ENCODE peak calls at places on chromosomes 4 and X, in eight cellular contexts. F is epithelial cell of esophagus; U is activated naive CD4-positive, alpha-beta T cell treated with anti-CD3 and anti-CD28 coated beads, Interleukin-2, amount 50 U/mL, for 16 hours; M is activated T-cell treated with anti-CD3 and anti-CD28 coated beads for 24 hours; K is activated CD4-positive, alpha-beta T cell treated with anti-CD3 and anti-CD28 coated beads for 48 hours; B is stimulated activated CD4-positive, alpha-beta T cell treated with anti-CD3 and anti-CD28 coated beads, TNF-alpha, amount 100 ng/mL, for 48 hours; V is pons; E is ovary. L is an unnamed sample.

GRCh38 chrX:141701081-141701480 is 2.5 kb upstream of the SPANXD start:
- DNase-seq in E (no peak), K (no peak), M (no peak), B (no peak), F (peak; percentile 12), U (no peak), V (no peak), L (no peak)

GRCh38 chrX:119389214-119389613 is 9.9 kb upstream of the SLC25A43 start:
- DNase-seq in M (no peak), V (no peak), U (no peak), F (no peak), E (no peak), B (no peak), K (no peak), L (no peak)

GRCh38 chr4:38005637-38006036 is 45.4 kb downstream of the PTTG2 start:
- DNase-seq in M (no peak), K (no peak), E (no peak), B (no peak), V (no peak), U (no peak), F (no peak), L (no peak)

GRCh38 chrX:71195959-71196727 is 26.9 kb upstream of the GJB1 start:
- DNase-seq in V (no peak), U (no peak), F (no peak), E (no peak), K (no peak), M (peak; percentile 2), B (no peak), L (no peak)

GRCh38 chrX:17759990-17760389 is 22.7 kb downstream of the SCML1 start:
- DNase-seq in K (no peak), E (no peak), V (no peak), M (no peak), B (no peak), U (no peak), F (no peak), L (no peak)

GRCh38 chrX:17086317-17086716 is 139.9 kb downstream of the REPS2 start:
- DNase-seq in K (no peak), V (no peak), M (no peak), E (no peak), U (no peak), B (no peak), F (no peak), L (no peak)

GRCh38 chr4:67700119-67700873 is 659 bp downstream of the UBA6 start:
- DNase-seq in F (peak; percentile 64), B (no peak), M (no peak), K (no peak), V (peak; percentile 48), E (no peak), U (no peak), L (peak; percentile 66)

GRCh38 chrX:56564921-56565861 is 1.8 kb downstream of the UBQLN2 start:
- DNase-seq in V (peak; percentile 36), B (no peak), U (no peak), F (no peak), E (no peak), K (peak; percentile 14), M (no peak), L (no peak)

GRCh38 chr4:2742823-2743517 is 13.2 kb downstream of the TNIP2 start:
- DNase-seq in E (no peak), U (no peak), V (no peak), F (no peak), K (no peak), M (no peak), B (no peak), L (no peak)

GRCh38 chr4:100805547-100805946 is 287.7 kb upstream of the EMCN start:
- DNase-seq in M (no peak), V (no peak), F (no peak), E (no peak), K (no peak), U (no peak), B (no peak), L (no peak)

GRCh38 chrX:78573630-78574029 is 85.5 kb downstream of the RTL3 start:
- DNase-seq in K (no peak), B (no peak), V (no peak), U (no peak), M (no peak), E (no peak), F (no peak), L (no peak)

GRCh38 chr4:185182196-185182595 is 21.6 kb downstream of the CFAP97 start:
- DNase-seq in U (no peak), B (no peak), K (no peak), E (no peak), M (no peak), F (no peak), V (no peak), L (no peak)

GRCh38 chr4:180962268-180962667 is 1280.9 kb upstream of the TENM3 start:
- DNase-seq in U (no peak), V (no peak), M (no peak), E (no peak), K (no peak), F (no peak), B (no peak), L (no peak)

GRCh38 chr4:179941911-179942310 is 2301.3 kb upstream of the TENM3 start:
- DNase-seq in B (no peak), V (no peak), E (no peak), U (no peak), M (no peak), K (no peak), F (no peak), L (no peak)

GRCh38 chr4:112897548-112897947 is 151.9 kb upstream of the ANK2 start:
- DNase-seq in M (no peak), K (no peak), B (no peak), U (no peak), F (no peak), V (no peak), E (no peak), L (peak; percentile 7)

GRCh38 chrX:48972214-48973164 is 845 bp upstream of the KCND1 start:
- DNase-seq in E (no peak), M (no peak), B (no peak), K (peak; percentile 37), F (peak; percentile 39), V (peak; percentile 35), U (peak; percentile 33), L (peak; percentile 35)

GRCh38 chr4:742742-743311 is 37.2 kb downstream of the PCGF3 start:
- DNase-seq in K (peak; percentile 85), F (peak; percentile 57), E (peak; percentile 46), U (peak; percentile 79), M (peak; percentile 72), B (peak; percentile 67), V (no peak), L (no peak)

GRCh38 chr4:16685536-16685935 is 212.9 kb downstream of the LDB2 start:
- DNase-seq in E (no peak), M (no peak), B (no peak), F (no peak), K (no peak), U (no peak), V (no peak), L (no peak)

GRCh38 chr4:155569960-155570515 is 96.6 kb upstream of the GUCY1A1 start:
- DNase-seq in M (no peak), F (no peak), V (no peak), E (no peak), U (no peak), K (no peak), B (no peak), L (no peak)

GRCh38 chr4:125639182-125639621 is 324.4 kb downstream of the FAT4 start:
- DNase-seq in V (no peak), B (no peak), E (no peak), K (no peak), U (no peak), M (no peak), F (no peak), L (no peak)

GRCh38 chr4:155179216-155179615 is 29.2 kb upstream of the NPY2R start:
- DNase-seq in V (no peak), E (no peak), M (no peak), U (no peak), K (no peak), B (no peak), F (peak; percentile 46), L (peak; percentile 72)

GRCh38 chr4:109462802-109463201 is 29.2 kb downstream of the SEC24B start:
- DNase-seq in F (peak; percentile 46), V (no peak), K (no peak), U (no peak), B (no peak), M (no peak), E (no peak), L (peak; percentile 58)

GRCh38 chr4:67568820-67569219 is 10.3 kb downstream of the STAP1 start:
- DNase-seq in U (no peak), B (no peak), K (no peak), V (no peak), F (peak; percentile 88), E (no peak), M (no peak), L (peak; percentile 94)

GRCh38 chr4:184846531-184846930 is 20.8 kb upstream of the ACSL1 start:
- DNase-seq in B (no peak), E (no peak), F (peak; percentile 32), U (no peak), V (no peak), K (no peak), M (no peak), L (no peak)

L was measured in bronchial epithelial cell.